ENCODE peak calls at places on chromosomes 2 and 18, in six cellular contexts. N is aorta; E is iris pigment epithelial cell; H is A549; T is Daoy; S is CD8-positive, alpha-beta T cell. X is an unnamed sample.

GRCh38 chr18:53586923-53587322 is 637.5 kb downstream of the MBD2 start:
- DNase-seq in H (no peak), S (no peak), E (no peak), T (no peak), N (no peak), X (no peak)

GRCh38 chr18:2082676-2083075 is 488.6 kb downstream of the METTL4 start:
- DNase-seq in T (no peak), N (no peak), H (no peak), S (no peak), E (no peak), X (no peak)

GRCh38 chr18:13448028-13448795 is 229.7 kb downstream of the LDLRAD4 start:
- DNase-seq in E (no peak), T (no peak), N (no peak), H (no peak), S (no peak), X (no peak)

GRCh38 chr2:222688912-222689311 is 17.5 kb downstream of the MOGAT1 start:
- DNase-seq in T (no peak), N (no peak), S (no peak), H (no peak), E (peak), X (no peak)

GRCh38 chr2:233480490-233481202 is 85.9 kb downstream of the USP40 start:
- DNase-seq in N (peak), H (no peak), T (peak), E (no peak), S (no peak), X (peak)

GRCh38 chr18:45169610-45170009 is 445.7 kb upstream of the SLC14A2 start:
- DNase-seq in S (no peak), T (peak), H (no peak), N (no peak), E (peak), X (peak)

GRCh38 chr2:14418110-14418509 is 214.4 kb upstream of the LRATD1 start:
- DNase-seq in S (no peak), N (no peak), H (no peak), T (no peak), E (peak), X (no peak)

GRCh38 chr18:33201509-33201926 is 239.0 kb downstream of the CCDC178 start:
- DNase-seq in E (peak), T (peak), N (no peak), S (no peak), H (no peak), X (no peak)

GRCh38 chr18:39966275-39966674 is 1988.8 kb upstream of the PIK3C3 start:
- DNase-seq in N (no peak), E (peak), S (no peak), T (no peak), H (no peak), X (no peak)

GRCh38 chr2:216877085-216877484 is 17.2 kb upstream of the TNP1 start:
- DNase-seq in S (no peak), T (no peak), H (no peak), E (no peak), N (no peak), X (no peak)

GRCh38 chr2:12397861-12398260 is 318.9 kb upstream of the TRIB2 start:
- DNase-seq in E (no peak), T (no peak), N (no peak), H (no peak), S (no peak), X (no peak)

GRCh38 chr2:141610564-141610963 is 520.3 kb downstream of the LRP1B start:
- DNase-seq in H (no peak), E (no peak), T (no peak), N (no peak), S (no peak), X (no peak)

GRCh38 chr2:60884795-60885194 is 3.4 kb downstream of the REL start:
- DNase-seq in S (no peak), E (peak), T (peak), N (no peak), H (no peak), X (no peak)

GRCh38 chr2:7593286-7593685 is 676.1 kb downstream of the RNF144A start:
- DNase-seq in E (no peak), T (no peak), N (no peak), H (no peak), S (no peak), X (no peak)

GRCh38 chr2:6959751-6960150 is 42.5 kb downstream of the RNF144A start:
- DNase-seq in T (no peak), N (no peak), H (no peak), E (no peak), S (no peak), X (no peak)

GRCh38 chr18:50034029-50034428 is 160.9 kb downstream of the MYO5B start:
- DNase-seq in S (no peak), E (no peak), N (no peak), T (peak), H (no peak), X (no peak)

GRCh38 chr2:64866797-64867196 is 122.4 kb upstream of the SLC1A4 start:
- DNase-seq in N (peak), T (peak), S (no peak), H (no peak), E (peak), X (peak)

GRCh38 chr18:76452357-76452756 is 42.7 kb downstream of the ZNF516 start:
- DNase-seq in T (peak), H (no peak), E (peak), S (no peak), N (no peak), X (no peak)

GRCh38 chr18:36912887-36913286 is 84.0 kb downstream of the KIAA1328 start:
- DNase-seq in N (no peak), E (no peak), S (no peak), T (no peak), H (no peak), X (no peak)

GRCh38 chr2:42777883-42778805 is 14.2 kb upstream of the OXER1 start:
- DNase-seq in S (no peak), E (peak), T (no peak), N (no peak), H (no peak), X (no peak)

X was measured in PC-9.